ENCODE peak calls at places on chromosomes 6 and 20, in six cellular contexts. H, M, J, C, T and Q are unnamed samples.

GRCh38 chr20:10313215-10313614 is 94.6 kb downstream of the SNAP25 start:
- DNase-seq in T (no peak), H (no peak), J (peak), M (no peak), C (no peak), Q (no peak)

GRCh38 chr20:16528078-16528477 is 45.2 kb downstream of the KIF16B start:
- DNase-seq in T (no peak), H (peak), M (peak), C (no peak), J (peak), Q (no peak)

GRCh38 chr6:115969930-115970273 is 90.8 kb downstream of the FRK start:
- DNase-seq in M (no peak), J (peak), T (no peak), C (no peak), H (no peak), Q (no peak)

GRCh38 chr6:93124226-93124625 is 295.1 kb downstream of the EPHA7 start:
- DNase-seq in M (no peak), J (no peak), H (peak), T (no peak), C (no peak), Q (no peak)

GRCh38 chr6:131250121-131250520 is 114.9 kb downstream of the AKAP7 start:
- DNase-seq in T (peak), J (peak), H (peak), M (no peak), C (no peak), Q (no peak)

GRCh38 chr6:124924333-124924759 is 37.9 kb upstream of the RNF217 start:
- DNase-seq in H (no peak), C (no peak), J (peak), M (no peak), T (no peak), Q (no peak)

GRCh38 chr20:50219520-50220086 is 29.0 kb downstream of the CEBPB start:
- DNase-seq in M (no peak), C (no peak), J (peak), H (no peak), T (no peak), Q (no peak)

GRCh38 chr20:49985617-49986016 is 2.8 kb downstream of the SNAI1 start:
- DNase-seq in M (no peak), H (no peak), T (no peak), J (no peak), C (no peak), Q (no peak)

GRCh38 chr20:13149371-13149770 is 71.7 kb upstream of the ISM1 start:
- DNase-seq in M (no peak), T (no peak), C (no peak), H (peak), J (peak), Q (no peak)

GRCh38 chr6:84428300-84428907 is 201.0 kb upstream of the CEP162 start:
- DNase-seq in C (no peak), H (no peak), J (peak), M (no peak), T (peak), Q (peak)

GRCh38 chr6:146224988-146225387 is 196.1 kb downstream of the GRM1 start:
- DNase-seq in H (no peak), J (no peak), C (no peak), T (no peak), M (no peak), Q (no peak)

GRCh38 chr20:59014680-59015389 is 4.4 kb upstream of the TUBB1 start:
- DNase-seq in H (no peak), J (no peak), C (no peak), T (no peak), M (no peak), Q (no peak)